ENCODE peak calls at places on chromosomes 7 and 10, in ten cellular contexts. C is dorsolateral prefrontal cortex, W is endothelial cell of umbilical vein, Z is coronary artery, M is GM12865, O is neural crest cell, E is mammary epithelial cell, T is kidney epithelial cell, Q is glutamatergic neuron, D is uterus. X is an unnamed sample.

GRCh38 chr10:35007858-35008301 is 82.3 kb downstream of the CUL2 start:
- DNase-seq in C (no peak), W (no peak), Z (no peak), M (no peak), O (no peak), E (no peak), T (no peak), Q (no peak), D (no peak), X (no peak)

GRCh38 chr7:25360471-25360870 is 132.2 kb upstream of the NPVF start:
- DNase-seq in C (no peak), W (no peak), Z (no peak), M (no peak), O (no peak), E (no peak), T (no peak), Q (no peak), D (no peak), X (no peak)

GRCh38 chr7:100247152-100247757 is 27.5 kb downstream of the PVRIG start:
- DNase-seq in C (no peak), W (peak), Z (no peak), M (no peak), O (no peak), E (peak), T (peak), Q (peak), D (no peak), X (no peak)

GRCh38 chr7:127907638-127908040 is 123.6 kb downstream of the LRRC4 start:
- DNase-seq in C (no peak), W (peak), Z (no peak), M (no peak), O (no peak), E (peak), T (peak), Q (no peak), D (no peak), X (no peak)

GRCh38 chr7:74236284-74236683 is 17.9 kb downstream of the RFC2 start:
- DNase-seq in C (no peak), W (no peak), Z (no peak), M (no peak), O (no peak), E (no peak), T (no peak), Q (no peak), D (no peak), X (no peak)

GRCh38 chr7:130921391-130922180 is 187.6 kb upstream of the KLF14 start:
- DNase-seq in C (peak), W (peak), Z (peak), M (no peak), O (peak), E (no peak), T (peak), Q (no peak), D (no peak), X (no peak)

GRCh38 chr10:72762042-72762441 is 70.1 kb downstream of the MCU start:
- DNase-seq in C (no peak), W (peak), Z (no peak), M (no peak), O (no peak), E (no peak), T (no peak), Q (no peak), D (no peak), X (no peak)

GRCh38 chr7:23787272-23787671 is 77.3 kb downstream of the STK31 start:
- DNase-seq in C (no peak), W (no peak), Z (no peak), M (no peak), O (no peak), E (no peak), T (no peak), Q (no peak), D (no peak), X (no peak)

GRCh38 chr7:54116956-54117355 is 425.2 kb upstream of the VSTM2A start:
- DNase-seq in C (no peak), W (no peak), Z (no peak), M (no peak), O (no peak), E (no peak), T (no peak), Q (no peak), D (no peak), X (no peak)

DNA sequence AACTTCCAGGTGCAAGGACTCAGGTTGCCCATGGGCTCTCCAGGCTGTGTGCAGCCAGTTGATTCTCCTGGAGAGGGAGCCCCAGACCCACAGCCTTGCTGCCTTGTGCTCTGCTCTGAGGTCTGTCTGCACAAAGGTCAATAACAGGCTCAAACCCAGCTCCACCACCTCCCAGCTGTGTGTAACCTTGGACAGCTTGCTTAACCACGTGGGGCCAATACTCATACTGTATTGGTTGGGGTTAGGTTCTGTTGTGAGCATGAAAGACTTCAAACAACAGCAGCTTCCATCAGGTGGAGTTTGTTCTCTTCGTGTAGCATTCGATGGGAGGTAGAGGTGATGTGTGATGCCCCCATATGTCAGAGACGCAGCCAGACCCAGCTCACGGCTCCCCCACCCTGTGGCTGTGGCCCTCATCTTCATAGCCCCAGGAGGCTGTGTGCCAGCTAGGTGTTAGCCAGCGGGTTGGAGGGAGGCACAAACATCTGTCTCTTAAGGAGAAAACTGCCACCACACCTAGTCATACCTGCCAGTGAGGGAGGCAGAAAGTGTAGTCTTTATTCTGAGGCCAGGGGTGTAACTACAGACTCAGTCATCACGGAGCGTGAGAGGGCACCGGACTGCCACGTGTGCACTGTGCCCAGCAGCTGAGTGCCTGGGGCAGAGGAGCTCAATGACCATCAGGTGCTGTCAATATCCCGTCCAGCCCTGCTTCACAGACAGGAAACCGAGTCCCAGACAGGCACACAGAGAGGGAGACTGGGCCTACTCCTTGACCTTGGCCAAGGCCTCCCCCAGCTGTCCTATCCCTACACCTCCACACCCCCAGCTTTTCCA is 8.0 kb upstream of the POLD2 start:
- DNase-seq in C (no peak), W (no peak), Z (no peak), M (peak), O (no peak), E (peak), T (no peak), Q (peak), D (no peak), X (no peak)
- TF ChIP-seq CTCF in C (no peak), W (no peak), Z (no peak), M (peak), O (peak), E (peak), T (peak), Q (peak), D (no peak), X (no peak)

DNA sequence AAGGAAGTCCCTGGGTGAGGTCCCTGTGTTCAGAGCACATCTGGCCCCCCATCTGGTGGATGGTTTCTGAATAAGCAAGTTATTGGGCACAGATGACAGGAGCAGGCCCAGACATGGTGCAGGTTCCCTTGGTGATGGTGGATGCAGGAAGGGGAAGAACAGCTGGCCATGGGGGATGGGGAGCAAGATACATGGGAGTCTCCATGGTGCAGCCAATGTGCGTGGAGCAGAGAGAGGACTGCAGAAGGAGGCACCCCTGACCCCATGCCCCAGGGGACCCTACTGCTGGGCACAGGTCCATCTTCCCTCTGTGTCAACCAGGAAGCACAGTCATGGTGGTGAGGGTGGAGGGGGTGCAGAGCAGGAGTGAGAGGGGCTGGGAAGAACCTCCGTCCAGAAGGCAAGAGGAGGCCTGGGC is 43.8 kb upstream of the RABGEF1 start:
- DNase-seq in C (no peak), W (no peak), Z (no peak), M (peak), O (no peak), E (peak), T (no peak), Q (peak), D (no peak), X (no peak)
- TF ChIP-seq CTCF in C (no peak), W (no peak), Z (no peak), M (no peak), O (no peak), E (no peak), T (no peak), Q (no peak), D (no peak), X (no peak)

GRCh38 chr10:128630787-128631252 is 504.6 kb upstream of the MKI67 start:
- DNase-seq in C (no peak), W (no peak), Z (no peak), M (no peak), O (no peak), E (peak), T (no peak), Q (no peak), D (no peak), X (no peak)

GRCh38 chr10:128632694-128633093 is 506.5 kb upstream of the MKI67 start:
- DNase-seq in C (no peak), W (no peak), Z (no peak), M (no peak), O (no peak), E (no peak), T (no peak), Q (no peak), D (no peak), X (no peak)

GRCh38 chr10:128631801-128632241 is 505.6 kb upstream of the MKI67 start:
- DNase-seq in C (no peak), W (no peak), Z (no peak), M (peak), O (no peak), E (peak), T (no peak), Q (no peak), D (no peak), X (no peak)

GRCh38 chr10:128629111-128630096 is 503.2 kb upstream of the MKI67 start:
- DNase-seq in C (no peak), W (no peak), Z (no peak), M (no peak), O (no peak), E (peak), T (peak), Q (no peak), D (no peak), X (no peak)

DNA sequence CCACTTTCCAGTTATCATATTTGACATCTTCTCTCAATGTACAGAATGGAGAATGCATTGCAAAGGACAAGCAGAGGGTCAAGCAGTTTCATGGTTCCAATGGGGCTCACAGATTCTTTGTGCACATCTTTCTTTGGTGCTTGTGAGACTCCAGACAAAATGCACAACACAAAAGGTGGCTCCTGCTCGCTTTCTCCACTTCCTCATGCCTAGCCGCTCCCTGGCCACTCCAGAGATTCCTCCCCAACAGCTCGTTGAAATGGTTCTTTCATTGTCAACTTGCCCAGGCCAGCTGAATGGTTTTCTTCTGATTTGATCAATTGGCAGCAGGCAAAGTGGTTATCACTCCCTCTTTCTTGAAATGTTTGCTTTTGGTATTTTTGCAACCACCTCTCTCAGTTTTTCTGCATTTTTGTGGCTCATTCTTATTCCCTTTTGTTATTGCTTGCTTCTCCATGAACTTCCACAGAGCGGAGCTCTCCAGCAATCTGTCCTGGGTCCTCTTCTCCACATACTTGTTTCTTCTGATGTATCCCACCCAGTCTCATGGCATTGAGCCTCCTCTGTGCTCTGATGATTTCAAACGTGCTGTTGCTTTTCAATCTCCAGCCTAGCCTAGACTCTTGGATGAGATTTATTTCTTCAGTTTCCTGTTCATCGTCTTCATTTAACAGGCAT is 507.8 kb upstream of the MKI67 start:
- DNase-seq in C (no peak), W (no peak), Z (no peak), M (no peak), O (no peak), E (peak), T (no peak), Q (no peak), D (no peak), X (no peak)
- TF ChIP-seq CTCF in C (no peak), W (no peak), Z (no peak), M (no peak), O (peak), E (peak), T (no peak), Q (no peak), D (no peak), X (no peak)

GRCh38 chr10:5014936-5015335 is 11.3 kb upstream of the AKR1C2 start:
- DNase-seq in C (no peak), W (no peak), Z (no peak), M (peak), O (no peak), E (no peak), T (no peak), Q (no peak), D (no peak), X (no peak)
- TF ChIP-seq CTCF in C (no peak), W (no peak), Z (no peak), M (no peak), O (no peak), E (peak), T (peak), Q (no peak), D (no peak), X (no peak)

GRCh38 chr7:41599760-41600159 is 103.1 kb downstream of the INHBA start:
- DNase-seq in C (no peak), W (no peak), Z (no peak), M (no peak), O (no peak), E (no peak), T (no peak), Q (peak), D (no peak), X (no peak)
- TF ChIP-seq CTCF in C (no peak), W (peak), Z (no peak), M (no peak), O (peak), E (peak), T (peak), Q (peak), D (no peak), X (no peak)

GRCh38 chr7:77846317-77847092 is 47.9 kb downstream of the PHTF2 start:
- DNase-seq in C (no peak), W (no peak), Z (no peak), M (no peak), O (no peak), E (no peak), T (no peak), Q (no peak), D (no peak), X (no peak)
- TF ChIP-seq CTCF in C (no peak), W (no peak), Z (no peak), M (no peak), O (no peak), E (no peak), T (no peak), Q (no peak), D (no peak), X (no peak)

DNA sequence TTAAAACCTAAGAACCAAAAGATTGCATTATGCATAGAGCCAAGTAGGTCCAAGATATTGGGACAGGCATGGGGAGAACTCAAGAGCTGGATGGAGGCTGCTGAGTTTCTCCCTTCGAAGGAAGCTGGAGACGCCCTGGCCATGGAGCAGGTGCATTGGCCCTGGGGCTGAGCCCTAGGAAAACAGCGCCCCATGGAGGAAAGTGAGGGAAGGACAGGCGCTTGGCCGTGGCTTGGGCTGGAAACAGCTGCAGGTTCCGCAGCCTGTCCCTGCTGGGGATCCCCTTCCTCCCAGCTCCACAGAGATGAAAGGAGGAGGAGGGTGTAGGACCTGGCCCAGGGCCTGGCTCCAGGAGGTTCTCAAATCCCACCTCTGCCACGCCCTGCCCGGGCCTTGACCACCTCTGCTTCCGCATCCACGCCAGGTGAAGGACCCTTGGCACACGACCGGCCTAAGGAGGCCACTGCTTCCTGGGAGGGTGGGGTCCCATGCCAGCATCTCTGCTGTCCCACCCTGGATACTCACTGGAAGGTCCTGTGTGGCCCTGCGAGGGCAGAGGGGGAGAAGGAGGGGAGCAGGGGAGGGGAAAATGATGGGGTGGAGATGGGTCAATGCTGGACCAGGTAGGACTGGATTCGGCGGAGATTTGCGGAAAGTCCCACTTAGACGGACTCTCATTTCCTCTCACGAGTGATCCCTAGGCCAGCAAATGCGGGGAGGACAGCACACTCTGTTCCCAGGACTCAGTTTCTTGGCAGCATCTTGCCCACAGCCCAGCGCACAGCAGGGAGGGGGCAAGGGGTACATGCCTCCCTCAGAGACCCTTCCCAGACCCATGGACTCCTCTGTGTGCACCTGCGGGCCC is 258.6 kb upstream of the TCERG1L start:
- DNase-seq in C (peak), W (no peak), Z (peak), M (no peak), O (no peak), E (no peak), T (no peak), Q (no peak), D (no peak), X (no peak)
- TF ChIP-seq CTCF in C (peak), W (no peak), Z (no peak), M (peak), O (peak), E (no peak), T (no peak), Q (peak), D (no peak), X (no peak)

DNA sequence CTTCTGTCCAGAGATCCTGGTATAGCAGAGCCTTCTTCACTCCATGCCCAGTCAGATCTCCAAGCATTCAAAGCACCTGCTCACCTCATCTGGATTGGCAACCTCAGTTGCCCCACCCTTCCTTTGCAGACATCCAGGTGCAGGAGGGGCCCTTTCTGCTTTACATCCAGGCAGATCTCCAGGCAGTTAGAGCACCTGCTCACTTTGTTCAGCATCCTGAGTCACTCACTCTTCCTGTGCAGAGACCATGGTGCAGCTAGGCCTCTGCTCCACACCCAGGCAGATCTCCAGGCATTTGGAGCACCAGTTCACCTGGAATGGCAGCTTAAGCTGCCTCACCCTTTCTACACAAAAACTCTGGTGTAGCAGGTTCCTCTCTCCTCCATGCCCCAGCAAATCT is 153.1 kb downstream of the CDK14 start:
- DNase-seq in C (no peak), W (no peak), Z (no peak), M (no peak), O (no peak), E (no peak), T (no peak), Q (no peak), D (no peak), X (no peak)
- TF ChIP-seq CTCF in C (no peak), W (no peak), Z (no peak), M (no peak), O (no peak), E (no peak), T (no peak), Q (no peak), D (no peak), X (no peak)

X was measured in activated B cell treated with CpG ODN at 0.5 μM for 24 hours.